ENCODE peak calls at places on chromosomes 11 and 22, in four cellular contexts. M is cardiac septum, S is gastrocnemius medialis, I is astrocyte of the hippocampus. J is an unnamed sample.

GRCh38 chr11:126114486-126115252 is 52.0 kb upstream of the CDON start:
- DNase-seq in M (no peak), I (no peak), S (no peak), J (no peak)

GRCh38 chr11:70420496-70420895 is 22.2 kb downstream of the CTTN start:
- DNase-seq in S (no peak), M (no peak), I (no peak), J (no peak)

GRCh38 chr11:66346476-66347424 is 679 bp downstream of the B4GAT1 start:
- DNase-seq in I (no peak), M (no peak), S (no peak), J (no peak)

GRCh38 chr22:31139866-31140716 is at the start of gene PLA2G3:
- DNase-seq in M (peak), S (no peak), I (peak), J (peak)

GRCh38 chr11:77547863-77548551 is 41.7 kb upstream of the AQP11 start:
- DNase-seq in M (no peak), I (peak), S (no peak), J (no peak)

GRCh38 chr11:111930472-111930871 is 6.7 kb upstream of the DIXDC1 start:
- DNase-seq in S (no peak), M (no peak), I (no peak), J (no peak)

GRCh38 chr11:44309483-44310197 is at the start of gene ALX4:
- DNase-seq in M (no peak), S (no peak), I (peak), J (no peak)

GRCh38 chr11:92580931-92581330 is 356.3 kb downstream of the FAT3 start:
- DNase-seq in S (no peak), I (peak), M (no peak), J (no peak)

GRCh38 chr11:35214792-35215193 is 75.8 kb downstream of the CD44 start:
- DNase-seq in I (peak), M (no peak), S (no peak), J (no peak)

GRCh38 chr11:115206365-115207022 is 297.7 kb downstream of the CADM1 start:
- DNase-seq in S (no peak), I (no peak), M (no peak), J (no peak)

GRCh38 chr22:31235076-31235475 is 23.0 kb downstream of the LIMK2 start:
- DNase-seq in S (no peak), I (no peak), M (no peak), J (no peak)

GRCh38 chr11:36534276-36534675 is 24.2 kb upstream of the TRAF6 start:
- DNase-seq in S (no peak), I (no peak), M (no peak), J (no peak)

GRCh38 chr11:823441-824291 is 4.1 kb upstream of the CRACR2B start:
- DNase-seq in I (no peak), S (no peak), M (no peak), J (no peak)

GRCh38 chr11:122556605-122557004 is 98.9 kb upstream of the UBASH3B start:
- DNase-seq in I (peak), S (no peak), M (no peak), J (peak)

GRCh38 chr11:1924646-1925372 is 5.3 kb downstream of the TNNT3 start:
- DNase-seq in I (no peak), S (no peak), M (peak), J (peak)

GRCh38 chr11:124749920-124750319 is 2.1 kb downstream of the VSIG2 start:
- DNase-seq in I (no peak), S (no peak), M (no peak), J (no peak)

GRCh38 chr11:111922803-111923202 is 4.1 kb downstream of the C11orf52 start:
- DNase-seq in S (peak), M (no peak), I (peak), J (no peak)